ENCODE peak calls at places on chromosomes 5 and 9, in four cellular contexts. I is A549, F is prostate gland, N is lung. R is an unnamed sample. For H3K9me3, the result is how much of the 10 kb centered on the place peaks cover.

GRCh38 chr9:136886610-136887597 is 588 bp downstream of the TRAF2 start:
- DNase-seq in I (no peak), N (no peak), F (no peak), R (no peak)

GRCh38 chr9:127183814-127184582 is 61.6 kb upstream of the ANGPTL2 start:
- DNase-seq in F (no peak), I (no peak), N (no peak), R (peak)

GRCh38 chr9:89951671-89952070 is 346.9 kb downstream of the GADD45G start:
- DNase-seq in N (no peak), F (no peak), I (no peak), R (no peak)

GRCh38 chr9:98791147-98792095 is 4.9 kb downstream of the ANKS6 start:
- DNase-seq in I (peak), N (peak), F (peak), R (peak)

GRCh38 chr9:125631391-125632085 is 75.5 kb downstream of the MAPKAP1 start:
- DNase-seq in I (peak), N (no peak), F (peak), R (no peak)

GRCh38 chr9:3386753-3387152 is 139.0 kb downstream of the RFX3 start:
- DNase-seq in I (no peak), N (no peak), F (no peak), R (no peak)

GRCh38 chr9:38082456-38083287 is 13.6 kb upstream of the SHB start:
- DNase-seq in F (no peak), I (no peak), N (no peak), R (no peak)

GRCh38 chr9:128211551-128212281 is 8.5 kb downstream of the DNM1 start:
- DNase-seq in N (no peak), F (no peak), I (peak), R (no peak)

GRCh38 chr5:103393131-103393754 is 134.7 kb downstream of the MACIR start:
- DNase-seq in N (no peak), I (no peak), F (no peak), R (no peak)

GRCh38 chr9:138044485-138045383 is 167.2 kb downstream of the CACNA1B start:
- DNase-seq in F (no peak), N (no peak), I (no peak), R (peak)

GRCh38 chr9:13942695-13943094 is 371.2 kb downstream of the NFIB start:
- DNase-seq in I (peak), N (no peak), F (no peak), R (no peak)

GRCh38 chr9:111891910-111892499 is 4.6 kb upstream of the UGCG start:
- DNase-seq in N (no peak), F (peak), I (peak), R (no peak)

GRCh38 chr5:74382864-74383618 is 257.5 kb downstream of the ENC1 start:
- DNase-seq in F (no peak), N (no peak), I (no peak), R (no peak)

GRCh38 chr5:119220576-119221197 is 135.1 kb upstream of the TNFAIP8 start:
- DNase-seq in F (no peak), N (no peak), I (no peak), R (no peak)

GRCh38 chr5:93584531-93585053 is 1.6 kb downstream of the NR2F1 start:
- DNase-seq in F (no peak), N (no peak), I (no peak), R (no peak)

GRCh38 chr5:93585054-93585751 is 2.2 kb downstream of the NR2F1 start:
- DNase-seq in N (no peak), F (no peak), I (peak), R (no peak)

GRCh38 chr5:93582677-93583524 is at the start of gene NR2F1:
- DNase-seq in F (no peak), N (peak), I (peak), R (no peak)

GRCh38 chr5:93583525-93583798 is 440 bp downstream of the NR2F1 start:
- DNase-seq in F (no peak), N (no peak), I (peak), R (no peak)

DNA sequence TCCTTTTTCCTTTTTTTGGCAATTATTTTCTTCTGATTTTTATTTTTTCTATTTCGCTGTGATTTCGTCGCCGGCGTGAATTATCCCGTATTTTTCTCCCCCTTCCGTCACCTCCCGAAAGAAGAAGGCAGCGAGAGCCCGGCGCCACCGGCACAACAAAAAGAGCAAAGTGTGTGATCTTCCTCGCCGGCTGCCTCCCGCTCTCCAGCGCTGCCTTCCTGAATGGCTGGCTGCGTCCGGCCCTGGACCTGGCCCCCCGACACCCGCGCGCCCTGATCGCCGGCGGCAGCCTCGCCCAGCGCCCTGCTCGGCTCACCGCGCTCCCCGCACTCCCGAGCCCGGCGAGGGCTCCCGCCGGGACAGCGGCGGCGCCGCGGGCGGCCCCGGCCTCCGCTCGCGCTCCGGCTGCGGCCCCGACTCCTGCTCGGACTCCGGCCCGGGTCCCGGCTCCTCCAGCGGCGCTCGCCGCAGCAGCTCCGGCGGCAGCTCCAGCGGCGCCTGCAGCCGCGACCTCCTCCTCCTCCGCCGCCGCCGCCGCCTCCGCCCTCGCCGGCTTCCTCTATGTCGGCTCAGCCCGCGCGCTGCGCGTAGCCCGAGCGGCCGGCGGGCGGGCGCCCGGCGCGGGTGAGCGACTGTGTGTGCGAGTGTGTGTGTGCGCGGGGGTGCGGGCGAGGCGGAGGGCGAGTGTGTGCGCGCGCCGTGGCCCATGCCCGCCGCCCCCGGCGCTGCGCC is 943 bp downstream of the NR2F1 start:
- DNase-seq in N (no peak), F (no peak), I (peak), R (no peak)
- H3K27ac ChIP-seq in N (no peak), F (peak), I (peak), R (no peak)

GRCh38 chr9:122835313-122835731 is 6.9 kb upstream of the PDCL start:
- DNase-seq in I (no peak), F (no peak), N (no peak), R (no peak)
- TF ChIP-seq CTCF in I (peak), F (no peak), N (no peak), R (no peak)

GRCh38 chr9:12643686-12644085 is 49.5 kb upstream of the TYRP1 start:
- DNase-seq in N (no peak), F (no peak), I (no peak), R (no peak)

GRCh38 chr9:12652973-12653372 is 40.2 kb upstream of the TYRP1 start:
- DNase-seq in N (no peak), F (no peak), I (no peak), R (no peak)

DNA sequence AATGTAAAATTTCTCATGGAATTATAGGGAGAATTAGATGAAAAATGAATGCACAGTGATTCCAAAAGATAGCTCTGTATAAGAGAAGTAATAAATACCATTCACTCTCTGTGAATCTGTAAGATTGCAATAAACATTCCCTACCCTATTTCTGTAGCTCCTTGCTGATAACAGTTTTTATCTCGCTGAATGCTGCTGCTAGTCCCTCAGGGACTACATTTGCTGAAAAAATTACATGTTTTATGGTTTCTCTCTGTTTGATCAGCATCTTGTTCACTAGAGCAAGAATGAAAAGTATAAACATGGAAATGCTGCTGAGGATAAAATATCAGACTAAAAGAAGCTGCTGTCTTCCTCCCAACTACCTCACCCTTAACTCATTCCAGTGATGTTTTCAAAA is 44.3 kb upstream of the TYRP1 start:
- DNase-seq in I (no peak), N (no peak), F (no peak), R (no peak)
- H3K9me3 ChIP-seq in I (under half), N (under half), F (under half), R (under half)

GRCh38 chr5:176542596-176543427 is 5.6 kb upstream of the RNF44 start:
- DNase-seq in N (no peak), F (no peak), I (peak), R (no peak)
- H3K27ac ChIP-seq in N (peak), F (peak), I (peak), R (peak)

GRCh38 chr9:18979367-18979766 is 53.6 kb downstream of the SAXO1 start:
- DNase-seq in N (no peak), F (no peak), I (no peak), R (no peak)
- TF ChIP-seq CTCF in N (no peak), F (no peak), I (no peak), R (no peak)

DNA sequence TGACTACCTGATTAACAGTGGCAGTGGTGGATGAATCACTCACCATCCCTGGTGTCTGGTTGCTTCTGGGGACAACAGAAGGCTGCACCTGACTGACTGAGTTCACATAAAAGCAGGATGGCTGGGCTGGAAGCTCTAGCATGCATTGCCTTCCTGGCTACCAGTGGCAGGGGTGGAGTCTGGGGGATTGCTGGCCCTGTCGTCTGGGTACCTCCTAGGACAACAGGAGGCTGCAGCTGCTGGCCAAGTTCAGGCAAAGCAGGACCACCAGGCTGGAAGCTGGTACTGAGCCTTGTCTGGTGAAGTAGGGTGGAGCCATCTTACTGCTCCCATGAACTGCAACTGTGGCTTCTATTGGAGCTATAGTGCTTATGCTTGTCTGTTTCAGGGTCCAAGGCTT is 480.8 kb upstream of the CTNND2 start:
- DNase-seq in I (no peak), N (no peak), F (no peak), R (no peak)
- H3K9me3 ChIP-seq in I (under half), N (under half), F (under half), R (under half)

GRCh38 chr5:111512406-111513174 is at the start of gene STARD4:
- DNase-seq in F (peak), I (peak), N (peak), R (peak)

GRCh38 chr5:111509119-111509518 is 3.2 kb downstream of the STARD4 start:
- DNase-seq in F (no peak), I (no peak), N (no peak), R (no peak)

GRCh38 chr5:111513175-111513520 is 813 bp upstream of the STARD4 start:
- DNase-seq in F (no peak), N (no peak), I (no peak), R (no peak)

GRCh38 chr5:111512026-111512405 is 319 bp downstream of the STARD4 start:
- DNase-seq in N (no peak), F (peak), I (peak), R (peak)

DNA sequence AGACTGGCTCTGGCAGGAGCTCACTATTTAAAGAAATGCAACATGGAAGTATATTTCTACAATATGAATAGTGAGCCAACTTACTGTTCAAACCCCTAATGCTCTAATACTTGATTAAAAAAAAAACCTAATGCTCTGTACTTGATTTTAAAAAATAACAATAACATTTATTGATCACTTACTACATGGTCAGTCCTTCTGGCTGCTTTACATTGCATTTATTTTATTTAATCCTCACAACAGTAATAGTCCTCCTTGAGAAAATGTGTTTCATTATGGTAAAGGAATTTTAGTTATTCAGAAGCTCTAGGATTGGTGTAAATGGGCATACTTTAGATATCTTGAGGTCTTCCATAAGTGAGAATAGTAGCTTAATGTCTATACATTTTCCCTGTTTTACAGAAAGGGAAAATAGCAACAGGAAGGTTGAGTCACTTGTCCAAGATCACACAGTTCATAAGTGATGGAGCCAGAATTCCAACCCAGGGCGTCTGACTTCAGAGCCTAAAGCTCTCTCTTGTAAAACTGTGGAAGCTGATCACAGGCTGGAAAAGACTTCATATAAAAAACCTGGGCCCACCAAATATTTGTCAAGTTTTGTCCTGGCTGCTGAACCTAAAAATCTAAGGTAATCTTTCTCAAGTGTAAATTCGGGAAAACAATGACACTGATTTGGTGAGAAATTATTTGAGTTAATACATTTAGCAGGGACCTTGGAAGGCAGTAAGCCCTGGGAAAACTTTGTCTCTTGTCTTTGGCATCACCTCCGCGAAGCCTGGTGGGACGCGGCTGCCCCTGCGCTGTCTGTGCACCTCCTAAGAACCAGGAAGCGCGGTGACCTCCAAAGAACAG is 935 bp downstream of the STARD4 start:
- DNase-seq in I (no peak), F (no peak), N (no peak), R (no peak)
- H3K27ac ChIP-seq in I (peak), F (peak), N (peak), R (peak)

DNA sequence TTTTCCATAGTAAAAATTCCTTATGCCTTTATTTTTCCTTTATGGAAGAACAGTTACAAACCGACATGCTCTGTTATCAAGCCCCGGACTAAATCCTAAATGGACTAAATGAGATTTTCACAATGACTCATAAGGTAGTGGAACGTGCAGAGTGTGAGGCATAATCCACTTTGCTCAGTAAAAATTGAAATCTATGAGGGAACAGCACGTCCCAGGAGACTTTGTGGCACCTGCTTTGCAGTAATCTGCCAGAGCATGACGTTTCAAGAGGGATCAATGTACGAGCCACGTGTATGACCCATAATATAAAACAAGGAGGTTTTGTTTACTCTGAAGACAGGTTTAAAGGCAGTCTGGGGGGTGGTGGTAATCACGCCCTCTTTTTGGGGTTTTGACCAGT is 83.8 kb upstream of the GNA14 start:
- DNase-seq in N (no peak), I (no peak), F (no peak), R (no peak)
- TF ChIP-seq CTCF in N (no peak), I (no peak), F (no peak), R (no peak)